ENCODE peak calls at places on chromosomes 7 and 10, in six cellular contexts. E, R, Q, U, F and W are unnamed samples.

GRCh38 chr10:80540644-80541143 is 3.0 kb downstream of the SH2D4B start:
- DNase-seq in E (no peak), R (peak), Q (no peak), U (no peak), F (no peak), W (no peak)

GRCh38 chr10:114304566-114305421 is 65.7 kb downstream of the VWA2 start:
- DNase-seq in E (peak), R (no peak), Q (no peak), U (no peak), F (no peak), W (peak)

GRCh38 chr10:119337223-119337622 is 129.9 kb downstream of the GRK5 start:
- DNase-seq in E (no peak), R (no peak), Q (no peak), U (no peak), F (no peak), W (no peak)

GRCh38 chr7:5665106-5666025 is 116.1 kb downstream of the RNF216 start:
- DNase-seq in E (peak), R (peak), Q (peak), U (peak), F (peak), W (peak)

GRCh38 chr10:123687758-123688157 is 21.6 kb downstream of the GPR26 start:
- DNase-seq in E (no peak), R (no peak), Q (no peak), U (no peak), F (peak), W (no peak)

GRCh38 chr7:120645976-120646375 is 212.0 kb downstream of the TSPAN12 start:
- DNase-seq in E (no peak), R (no peak), Q (no peak), U (no peak), F (no peak), W (no peak)

GRCh38 chr7:19560111-19560883 is 148.5 kb downstream of the POLR1F start:
- DNase-seq in E (no peak), R (no peak), Q (no peak), U (no peak), F (no peak), W (no peak)

GRCh38 chr10:132058111-132058745 is 7.5 kb upstream of the JAKMIP3 start:
- DNase-seq in E (no peak), R (no peak), Q (no peak), U (no peak), F (no peak), W (no peak)

GRCh38 chr7:1475991-1476390 is 16.7 kb upstream of the MICALL2 start:
- DNase-seq in E (no peak), R (no peak), Q (no peak), U (no peak), F (no peak), W (no peak)

GRCh38 chr7:28160551-28160991 is 20.0 kb downstream of the JAZF1 start:
- DNase-seq in E (no peak), R (no peak), Q (peak), U (no peak), F (no peak), W (no peak)

GRCh38 chr10:11176746-11177145 is 159.1 kb downstream of the CELF2 start:
- DNase-seq in E (no peak), R (no peak), Q (no peak), U (no peak), F (no peak), W (no peak)

GRCh38 chr10:114869500-114869899 is 47.9 kb downstream of the FHIP2A start:
- DNase-seq in E (no peak), R (no peak), Q (peak), U (no peak), F (no peak), W (no peak)

GRCh38 chr7:7681191-7681935 is 37.0 kb downstream of the RPA3 start:
- DNase-seq in E (peak), R (peak), Q (peak), U (no peak), F (peak), W (peak)

GRCh38 chr10:93491589-93492121 is 4.8 kb upstream of the CEP55 start:
- DNase-seq in E (no peak), R (no peak), Q (no peak), U (no peak), F (no peak), W (no peak)

GRCh38 chr10:51530540-51530939 is 168.9 kb downstream of the CSTF2T start:
- DNase-seq in E (no peak), R (no peak), Q (no peak), U (no peak), F (no peak), W (no peak)

GRCh38 chr10:78028438-78029293 is 649 bp downstream of the POLR3A start:
- DNase-seq in E (no peak), R (no peak), Q (peak), U (no peak), F (peak), W (no peak)

GRCh38 chr7:21617916-21618390 is 75.1 kb downstream of the DNAH11 start:
- DNase-seq in E (no peak), R (no peak), Q (peak), U (no peak), F (peak), W (peak)

GRCh38 chr7:153185936-153186335 is 426.4 kb downstream of the ACTR3B start:
- DNase-seq in E (no peak), R (no peak), Q (no peak), U (no peak), F (no peak), W (no peak)

GRCh38 chr10:60942604-60943269 is 1.2 kb downstream of the RHOBTB1 start:
- DNase-seq in E (peak), R (no peak), Q (peak), U (peak), F (no peak), W (no peak)

GRCh38 chr10:6722616-6723004 is 142.5 kb upstream of the PRKCQ start:
- DNase-seq in E (no peak), R (no peak), Q (peak), U (no peak), F (no peak), W (no peak)

GRCh38 chr10:7789390-7789789 is 1.4 kb downstream of the ATP5F1C start:
- DNase-seq in E (peak), R (no peak), Q (peak), U (no peak), F (peak), W (no peak)

GRCh38 chr7:151093748-151094147 is 7.5 kb downstream of the AGAP3 start:
- DNase-seq in E (no peak), R (no peak), Q (no peak), U (no peak), F (no peak), W (no peak)

GRCh38 chr7:130894146-130895005 is 160.4 kb upstream of the KLF14 start:
- DNase-seq in E (no peak), R (no peak), Q (peak), U (peak), F (peak), W (peak)

GRCh38 chr7:128065872-128066271 is 34.6 kb upstream of the LRRC4 start:
- DNase-seq in E (no peak), R (no peak), Q (no peak), U (no peak), F (no peak), W (no peak)

GRCh38 chr10:29634764-29635625 is at the start of gene SVIL:
- DNase-seq in E (no peak), R (no peak), Q (peak), U (no peak), F (peak), W (no peak)

GRCh38 chr10:110016037-110016436 is 8.3 kb downstream of the ADD3 start:
- DNase-seq in E (peak), R (no peak), Q (peak), U (no peak), F (peak), W (peak)

GRCh38 chr7:130793855-130794618 is 60.0 kb upstream of the KLF14 start:
- DNase-seq in E (no peak), R (no peak), Q (peak), U (no peak), F (peak), W (no peak)

GRCh38 chr10:97406064-97406463 is 4.9 kb upstream of the RRP12 start:
- DNase-seq in E (no peak), R (no peak), Q (no peak), U (no peak), F (no peak), W (no peak)

GRCh38 chr10:78438094-78438906 is 404.6 kb downstream of the RPS24 start:
- DNase-seq in E (no peak), R (no peak), Q (no peak), U (no peak), F (peak), W (no peak)

GRCh38 chr7:79876769-79877362 is 257.8 kb upstream of the GNAI1 start:
- DNase-seq in E (no peak), R (no peak), Q (peak), U (no peak), F (no peak), W (peak)

GRCh38 chr10:11886851-11887250 is 63.7 kb downstream of the PROSER2 start:
- DNase-seq in E (no peak), R (peak), Q (no peak), U (no peak), F (no peak), W (peak)

GRCh38 chr10:394061-394438 is 258.8 kb downstream of the ZMYND11 start:
- DNase-seq in E (no peak), R (no peak), Q (no peak), U (no peak), F (no peak), W (no peak)

GRCh38 chr10:93445097-93445960 is 36.8 kb downstream of the MYOF start:
- DNase-seq in E (peak), R (no peak), Q (peak), U (peak), F (peak), W (peak)

GRCh38 chr7:2698581-2699288 is 10.7 kb downstream of the AMZ1 start:
- DNase-seq in E (no peak), R (peak), Q (no peak), U (no peak), F (no peak), W (no peak)

GRCh38 chr7:34946486-34946885 is 90.8 kb downstream of the DPY19L1 start:
- DNase-seq in E (no peak), R (no peak), Q (no peak), U (no peak), F (no peak), W (no peak)

GRCh38 chr10:96416643-96417042 is 57.8 kb upstream of the OPALIN start:
- DNase-seq in E (no peak), R (no peak), Q (no peak), U (no peak), F (peak), W (no peak)

GRCh38 chr10:71265618-71266146 is 53.3 kb downstream of the UNC5B start:
- DNase-seq in E (no peak), R (no peak), Q (no peak), U (no peak), F (no peak), W (no peak)

GRCh38 chr10:71267508-71268240 is 51.4 kb upstream of the SLC29A3 start:
- DNase-seq in E (no peak), R (no peak), Q (no peak), U (no peak), F (no peak), W (no peak)

GRCh38 chr10:71266918-71267442 is 52.1 kb upstream of the SLC29A3 start:
- DNase-seq in E (no peak), R (no peak), Q (peak), U (no peak), F (no peak), W (no peak)

GRCh38 chr10:71265201-71265575 is 52.8 kb downstream of the UNC5B start:
- DNase-seq in E (no peak), R (no peak), Q (no peak), U (no peak), F (no peak), W (no peak)

DNA sequence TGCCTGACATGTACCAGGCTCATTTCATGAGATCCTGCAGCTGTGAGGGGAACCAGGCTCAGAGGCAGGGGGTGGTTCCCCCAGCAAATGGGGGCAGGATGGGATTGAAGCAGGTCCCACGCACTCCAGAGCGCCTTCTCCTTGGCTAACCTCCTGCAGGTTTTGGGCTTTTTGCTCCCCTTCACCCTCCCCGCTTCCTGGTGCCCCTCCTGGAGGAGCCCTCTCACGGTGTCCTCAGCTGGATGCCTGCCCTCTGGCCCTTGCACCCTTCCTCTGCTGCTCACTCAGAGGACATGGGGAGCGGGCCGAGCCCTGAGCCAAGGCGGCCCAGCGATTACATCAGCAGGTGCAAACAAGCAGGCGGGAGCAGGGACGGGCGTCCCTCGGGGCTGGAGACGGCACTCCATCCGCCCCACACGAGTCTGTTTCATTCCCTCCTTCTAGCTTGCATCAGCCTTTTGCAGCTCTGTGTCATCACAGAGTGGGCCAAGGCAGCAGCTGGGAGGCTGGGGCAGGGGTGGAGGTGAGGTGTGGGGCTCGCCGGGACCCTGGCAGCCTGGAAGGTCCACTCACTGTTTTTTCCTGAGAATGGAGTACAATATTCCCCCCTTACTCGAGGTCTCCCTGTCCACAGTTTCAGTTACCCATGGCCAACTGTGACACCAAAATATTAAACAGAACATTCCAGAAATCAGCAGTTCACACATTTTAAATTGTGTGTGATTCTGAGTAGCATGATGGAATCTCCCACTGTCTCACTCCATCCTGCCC is 52.7 kb upstream of the SLC29A3 start:
- DNase-seq in E (peak), R (no peak), Q (peak), U (peak), F (peak), W (no peak)
- TF ChIP-seq SMC3 in E (peak), R (no peak), Q (no peak), U (no peak), F (no peak), W (no peak)

GRCh38 chr7:155864991-155865690 is 52.9 kb upstream of the SHH start:
- DNase-seq in E (no peak), R (no peak), Q (no peak), U (no peak), F (no peak), W (no peak)
- TF ChIP-seq SMC3 in E (no peak), R (no peak), Q (no peak), U (no peak), F (no peak), W (no peak)

GRCh38 chr7:39811161-39811614 is 138.9 kb upstream of the CDK13 start:
- DNase-seq in E (peak), R (no peak), Q (peak), U (no peak), F (no peak), W (no peak)
- TF ChIP-seq SMC3 in E (no peak), R (no peak), Q (no peak), U (no peak), F (no peak), W (no peak)

DNA sequence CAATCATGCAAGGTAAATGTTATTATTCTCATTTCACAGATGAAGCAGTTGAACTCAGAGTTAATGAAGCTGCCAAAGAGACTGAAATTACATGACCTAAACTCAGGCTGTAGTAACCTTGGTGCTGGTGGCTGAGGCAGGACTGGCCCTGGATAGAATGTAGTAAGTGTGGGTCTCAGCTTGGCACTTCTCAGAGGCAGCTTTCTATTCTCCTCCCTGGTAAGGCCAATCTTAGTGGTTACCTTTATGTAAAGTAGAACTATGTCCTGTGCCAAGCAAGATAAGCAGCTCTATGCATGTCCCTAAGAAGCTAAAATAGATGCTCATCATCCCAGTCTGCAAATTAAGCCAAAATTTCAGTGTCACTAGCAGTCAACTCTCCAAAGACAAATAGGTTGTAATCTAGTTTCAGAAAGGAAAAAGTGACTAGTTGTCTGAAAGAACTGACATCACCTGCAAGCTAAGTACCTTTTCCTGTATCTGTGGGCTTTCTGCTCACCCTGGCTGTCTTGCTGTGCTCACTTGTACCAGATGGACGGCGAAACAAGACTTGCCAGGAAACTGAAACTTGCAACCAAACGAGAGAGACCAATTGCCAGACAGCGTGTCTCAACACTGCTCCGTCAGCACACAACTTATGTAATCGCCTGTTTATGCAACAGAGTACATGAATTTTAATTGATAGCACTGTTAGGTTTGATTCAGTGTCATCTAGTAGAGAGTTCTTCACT is 43.7 kb downstream of the CH25H start:
- DNase-seq in E (no peak), R (peak), Q (no peak), U (no peak), F (no peak), W (no peak)
- TF ChIP-seq SMC3 in E (no peak), R (no peak), Q (no peak), U (no peak), F (no peak), W (no peak)

DNA sequence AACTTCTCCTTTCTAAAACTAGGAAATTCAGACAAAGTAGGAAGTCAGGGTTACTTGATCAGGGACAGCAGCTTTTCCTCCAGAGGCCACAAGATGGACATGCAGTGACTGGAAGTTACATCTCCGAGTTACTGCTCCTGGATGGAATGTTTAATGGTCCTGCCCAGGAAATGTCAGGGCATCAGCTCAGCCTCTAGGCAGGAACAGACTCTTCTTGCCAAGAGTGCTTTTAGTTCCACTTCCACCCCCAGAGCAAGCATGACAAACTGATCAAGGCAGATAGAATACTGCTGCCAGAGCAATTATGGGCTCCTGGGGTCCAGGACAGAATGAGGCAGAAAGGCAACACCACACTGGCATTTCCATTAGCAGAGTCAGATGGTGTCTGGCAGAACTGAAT is 1014.4 kb upstream of the LRRTM3 start:
- DNase-seq in E (peak), R (no peak), Q (no peak), U (no peak), F (no peak), W (no peak)
- TF ChIP-seq SMC3 in E (no peak), R (no peak), Q (no peak), U (no peak), F (no peak), W (no peak)

DNA sequence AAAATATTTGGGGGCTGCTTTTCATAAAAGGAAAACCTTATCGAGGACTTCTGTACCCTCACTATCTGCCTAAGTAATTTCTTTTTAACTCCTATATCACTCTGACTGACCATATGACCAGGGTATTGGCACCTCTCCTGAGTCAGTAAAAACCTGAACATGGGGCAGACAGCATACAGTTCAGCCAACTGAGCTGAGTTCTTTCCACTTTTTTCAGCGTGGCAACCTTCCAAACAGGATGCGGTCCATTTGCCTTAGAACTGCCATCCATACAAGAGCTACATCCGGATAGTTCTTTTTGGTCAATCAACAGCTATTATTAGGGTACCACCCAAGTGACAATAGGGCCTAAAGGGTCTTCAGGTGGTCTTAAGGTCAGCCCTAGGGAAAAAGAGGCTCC is 122.6 kb downstream of the MARCHF5 start:
- DNase-seq in E (no peak), R (no peak), Q (no peak), U (no peak), F (no peak), W (no peak)
- TF ChIP-seq SMC3 in E (no peak), R (no peak), Q (no peak), U (no peak), F (no peak), W (no peak)

GRCh38 chr10:103829838-103830465 is 25.4 kb downstream of the SH3PXD2A start:
- DNase-seq in E (no peak), R (no peak), Q (no peak), U (no peak), F (no peak), W (no peak)
- TF ChIP-seq SMC3 in E (no peak), R (no peak), Q (no peak), U (no peak), F (no peak), W (no peak)

GRCh38 chr7:47044620-47045019 is 537.3 kb downstream of the TNS3 start:
- DNase-seq in E (no peak), R (no peak), Q (no peak), U (no peak), F (no peak), W (no peak)
- TF ChIP-seq SMC3 in E (no peak), R (no peak), Q (no peak), U (no peak), F (no peak), W (no peak)

GRCh38 chr7:134532155-134533089 is 5.1 kb downstream of the AKR1B10 start:
- DNase-seq in E (no peak), R (no peak), Q (no peak), U (no peak), F (no peak), W (no peak)
- TF ChIP-seq SMC3 in E (no peak), R (no peak), Q (no peak), U (no peak), F (no peak), W (no peak)

DNA sequence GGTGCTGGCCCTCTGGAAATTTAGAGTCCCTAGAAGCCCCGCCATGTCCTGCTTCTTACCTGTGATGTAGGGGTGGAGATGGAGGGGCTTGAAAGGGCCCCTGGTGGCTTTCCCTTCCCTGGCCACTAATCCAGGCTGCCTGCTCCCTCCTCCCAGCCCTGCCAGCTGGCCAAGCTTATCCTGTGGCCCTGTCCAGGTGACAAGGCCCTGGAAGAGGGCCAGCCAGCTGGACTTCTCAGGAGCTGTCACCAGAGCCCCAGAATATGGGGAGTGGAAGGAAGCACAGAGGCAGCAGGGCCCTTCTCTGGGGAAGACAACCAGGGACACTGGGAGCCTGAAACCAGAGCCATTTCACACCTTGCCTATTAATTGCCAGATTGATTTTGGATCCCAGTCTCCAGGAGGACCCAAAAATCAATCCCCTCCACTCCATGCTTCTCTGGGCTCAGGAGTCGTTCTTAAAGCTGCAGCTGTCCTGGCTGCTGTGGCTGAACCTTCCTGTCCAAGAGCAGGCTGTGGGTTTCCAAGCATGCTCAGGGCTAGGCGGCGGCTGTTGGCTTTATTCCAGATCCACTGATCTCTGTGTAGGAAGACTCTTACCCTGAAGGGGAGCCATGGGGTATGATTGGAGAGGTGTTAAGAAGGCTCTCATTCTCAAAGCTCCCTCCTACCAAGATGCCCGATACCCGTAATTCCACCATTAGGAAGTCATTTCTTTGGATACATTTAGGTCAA is 52.6 kb upstream of the PCBD1 start:
- DNase-seq in E (peak), R (no peak), Q (no peak), U (peak), F (no peak), W (no peak)
- TF ChIP-seq SMC3 in E (no peak), R (no peak), Q (no peak), U (no peak), F (no peak), W (no peak)